ENCODE peak calls at places on chromosomes 4 and X, in five cellular contexts. D is stimulated activated CD4-positive, alpha-beta T cell treated with anti-CD3 and anti-CD28 coated beads, Interleukin-1b, Interleukin-23, amount 100 ng/mL, for 24 hours; K is GM20000; B is stimulated activated CD8-positive, alpha-beta memory T cell treated with anti-CD3 and anti-CD28 coated beads, Interleukin-4, amount 100 ng/mL, for 24 hours; Q is left ventricle myocardium inferior. M is an unnamed sample.
A peak's percentile ranks its signal among the peaks of the same experiment; 100 is the strongest.

GRCh38 chr4:71498002-71498401 is 159.2 kb downstream of the SLC4A4 start:
- DNase-seq in D (no peak), K (no peak), B (no peak), Q (no peak), M (no peak)

GRCh38 chr4:123526511-123526910 is 129.9 kb downstream of the SPRY1 start:
- DNase-seq in D (no peak), K (no peak), B (no peak), Q (no peak), M (no peak)

GRCh38 chrX:152873361-152873760 is 24.5 kb upstream of the ZNF185 start:
- DNase-seq in D (no peak), K (no peak), B (no peak), Q (no peak), M (no peak)

GRCh38 chr4:6562931-6563901 is 11.8 kb upstream of the MAN2B2 start:
- DNase-seq in D (no peak), K (peak; percentile 49), B (no peak), Q (no peak), M (no peak)

GRCh38 chrX:68761086-68761485 is 67.7 kb upstream of the EFNB1 start:
- DNase-seq in D (no peak), K (no peak), B (no peak), Q (no peak), M (no peak)

GRCh38 chrX:97987979-97988378 is 1104.3 kb downstream of the RPA4 start:
- DNase-seq in D (no peak), K (no peak), B (no peak), Q (no peak), M (no peak)

GRCh38 chrX:134469481-134469880 is 9.5 kb downstream of the HPRT1 start:
- DNase-seq in D (no peak), K (no peak), B (no peak), Q (no peak), M (no peak)

GRCh38 chrX:42119076-42119475 is 195.7 kb upstream of the CASK start:
- DNase-seq in D (no peak), K (no peak), B (no peak), Q (no peak), M (no peak)

GRCh38 chr4:31083451-31083850 is 363.3 kb downstream of the PCDH7 start:
- DNase-seq in D (no peak), K (no peak), B (no peak), Q (no peak), M (no peak)

GRCh38 chr4:146311238-146311970 is 97.1 kb downstream of the REELD1 start:
- DNase-seq in D (no peak), K (no peak), B (no peak), Q (no peak), M (no peak)

M was measured in GM13976.